ENCODE peak calls at places on chromosomes 7 and 10, in six cellular contexts. T, Y, H, Q, J and L are unnamed samples.

GRCh38 chr10:8183241-8183704 is 128.8 kb downstream of the GATA3 start:
- DNase-seq in T (peak; percentile 72), Y (peak; percentile 43), H (peak; percentile 25), Q (peak; percentile 35), J (no peak), L (no peak)

GRCh38 chr10:1297566-1298301 is 241.5 kb downstream of the WDR37 start:
- DNase-seq in T (no peak), Y (no peak), H (no peak), Q (no peak), J (no peak), L (no peak)

GRCh38 chr7:79425665-79426064 is 27.8 kb downstream of the MAGI2 start:
- DNase-seq in T (no peak), Y (no peak), H (no peak), Q (no peak), J (no peak), L (no peak)

GRCh38 chr10:80253266-80253962 is 36.0 kb downstream of the MAT1A start:
- DNase-seq in T (no peak), Y (no peak), H (no peak), Q (no peak), J (no peak), L (peak; percentile 18)

GRCh38 chr7:78226059-78226658 is 427.6 kb downstream of the PHTF2 start:
- DNase-seq in T (peak; percentile 50), Y (no peak), H (no peak), Q (no peak), J (no peak), L (no peak)

GRCh38 chr10:25028711-25029110 is 12.3 kb downstream of the THNSL1 start:
- DNase-seq in T (no peak), Y (no peak), H (no peak), Q (no peak), J (no peak), L (no peak)

GRCh38 chr10:110138197-110138812 is 69.1 kb upstream of the MXI1 start:
- DNase-seq in T (peak; percentile 73), Y (no peak), H (no peak), Q (no peak), J (peak; percentile 60), L (peak; percentile 66)

GRCh38 chr7:44587843-44588711 is 6.0 kb upstream of the TMED4 start:
- DNase-seq in T (peak; percentile 76), Y (peak; percentile 62), H (peak; percentile 51), Q (peak; percentile 41), J (peak; percentile 62), L (no peak)

GRCh38 chr10:92690211-92691041 is 671 bp downstream of the HHEX start:
- DNase-seq in T (no peak), Y (peak; percentile 64), H (peak; percentile 46), Q (peak; percentile 32), J (peak; percentile 68), L (peak; percentile 45)